ENCODE peak calls at places on chromosomes 4 and X, in ten cellular contexts. Z is NCI-H2029; G is HEK293T; M is brain microvascular endothelial cell; N is NAMALWA; D is activated naive CD4-positive, alpha-beta T cell treated with anti-CD3 and anti-CD28 coated beads, Interleukin-2, amount 10 ng/mL, durations not matched to agents 7 days and 5 days; O is central memory CD8-positive, alpha-beta T cell; X is mammary epithelial cell; U is stimulated activated CD4-positive, alpha-beta T cell treated with anti-CD3 and anti-CD28 coated beads, TNF-alpha, amount 100 ng/mL, for 48 hours; Y is psoas muscle. R is an unnamed sample.

GRCh38 chr4:140099993-140100392 is 54.0 kb downstream of the MAML3 start:
- DNase-seq in Z (no peak), G (no peak), M (no peak), N (no peak), D (peak), O (no peak), X (no peak), U (no peak), Y (peak), R (no peak)

GRCh38 chr4:211033-211511 is 86.8 kb downstream of the ZNF718 start:
- DNase-seq in Z (no peak), G (no peak), M (no peak), N (no peak), D (no peak), O (no peak), X (no peak), U (no peak), Y (no peak), R (no peak)

GRCh38 chrX:15242899-15243555 is 26.9 kb downstream of the ASB9 start:
- DNase-seq in Z (peak), G (peak), M (peak), N (peak), D (peak), O (no peak), X (peak), U (peak), Y (no peak), R (peak)

GRCh38 chrX:111095974-111096870 is at the start of gene PAK3:
- DNase-seq in Z (no peak), G (peak), M (peak), N (no peak), D (peak), O (no peak), X (peak), U (no peak), Y (no peak), R (peak)

GRCh38 chrX:22081475-22082092 is 49.5 kb downstream of the PHEX start:
- DNase-seq in Z (no peak), G (peak), M (peak), N (peak), D (peak), O (peak), X (peak), U (peak), Y (peak), R (peak)

GRCh38 chrX:80513620-80514019 is 93.4 kb downstream of the TENT5D start:
- DNase-seq in Z (no peak), G (no peak), M (no peak), N (no peak), D (no peak), O (no peak), X (no peak), U (no peak), Y (no peak), R (no peak)

GRCh38 chrX:132876509-132876837 is 82.0 kb downstream of the HS6ST2 start:
- DNase-seq in Z (no peak), G (peak), M (no peak), N (no peak), D (no peak), O (no peak), X (no peak), U (no peak), Y (no peak), R (no peak)

GRCh38 chr4:87116230-87116629 is 104.2 kb downstream of the KLHL8 start:
- DNase-seq in Z (no peak), G (no peak), M (no peak), N (no peak), D (no peak), O (no peak), X (no peak), U (no peak), Y (no peak), R (no peak)

GRCh38 chr4:11628093-11628725 is 199.5 kb upstream of the HS3ST1 start:
- DNase-seq in Z (no peak), G (no peak), M (no peak), N (no peak), D (no peak), O (no peak), X (peak), U (no peak), Y (no peak), R (no peak)

GRCh38 chrX:74293343-74293946 is 10.5 kb upstream of the ZCCHC13 start:
- DNase-seq in Z (peak), G (peak), M (peak), N (peak), D (peak), O (peak), X (peak), U (peak), Y (peak), R (peak)

GRCh38 chr4:158129649-158130048 is 43.2 kb downstream of the GASK1B start:
- DNase-seq in Z (no peak), G (no peak), M (no peak), N (no peak), D (no peak), O (no peak), X (peak), U (no peak), Y (no peak), R (no peak)

GRCh38 chrX:40908026-40908425 is 172.7 kb upstream of the MED14 start:
- DNase-seq in Z (no peak), G (no peak), M (peak), N (no peak), D (no peak), O (no peak), X (no peak), U (no peak), Y (no peak), R (no peak)

GRCh38 chr4:148998719-148999118 is 556.5 kb upstream of the NR3C2 start:
- DNase-seq in Z (no peak), G (peak), M (peak), N (peak), D (no peak), O (no peak), X (peak), U (no peak), Y (no peak), R (no peak)

GRCh38 chr4:1376841-1377605 is 29.2 kb downstream of the NKX1-1 start:
- DNase-seq in Z (no peak), G (no peak), M (no peak), N (no peak), D (no peak), O (no peak), X (no peak), U (no peak), Y (peak), R (no peak)

GRCh38 chrX:151724563-151725337 is 8.9 kb downstream of the FATE1 start:
- DNase-seq in Z (no peak), G (no peak), M (no peak), N (no peak), D (no peak), O (no peak), X (no peak), U (no peak), Y (no peak), R (no peak)

GRCh38 chr4:82934441-82934840 is 33.9 kb downstream of the THAP9 start:
- DNase-seq in Z (no peak), G (no peak), M (no peak), N (no peak), D (no peak), O (no peak), X (no peak), U (no peak), Y (no peak), R (no peak)

GRCh38 chr4:102574317-102574716 is 73.2 kb downstream of the NFKB1 start:
- DNase-seq in Z (no peak), G (no peak), M (peak), N (no peak), D (no peak), O (no peak), X (no peak), U (no peak), Y (no peak), R (no peak)

GRCh38 chr4:115113382-115114106 is at the start of gene NDST4:
- DNase-seq in Z (peak), G (peak), M (peak), N (no peak), D (no peak), O (no peak), X (peak), U (no peak), Y (no peak), R (no peak)

GRCh38 chrX:10387011-10387410 is 230.2 kb downstream of the CLCN4 start:
- DNase-seq in Z (no peak), G (no peak), M (peak), N (no peak), D (no peak), O (no peak), X (peak), U (no peak), Y (no peak), R (no peak)

GRCh38 chr4:878796-879729 is 53.1 kb downstream of the GAK start:
- DNase-seq in Z (no peak), G (no peak), M (no peak), N (no peak), D (peak), O (no peak), X (no peak), U (no peak), Y (no peak), R (no peak)